ENCODE peak calls at places on chromosomes 1 and 21, in seven cellular contexts. V is psoas muscle, K is fibroblast of lung, B is RWPE1, C is MM.1S, N is right atrium auricular region, L is colonic mucosa. H is an unnamed sample.

GRCh38 chr1:196148367-196148970 is 459.8 kb downstream of the KCNT2 start:
- DNase-seq in V (no peak), K (peak; percentile 15), B (peak; percentile 32), C (peak; percentile 46), N (no peak), L (no peak), H (peak; percentile 4)

GRCh38 chr1:23559985-23560755 is 869 bp upstream of the ID3 start:
- DNase-seq in V (no peak), K (peak; percentile 40), B (no peak), C (no peak), N (no peak), L (no peak), H (no peak)

GRCh38 chr1:74570797-74571492 is 58.5 kb upstream of the LRRC53 start:
- DNase-seq in V (no peak), K (no peak), B (no peak), C (no peak), N (no peak), L (no peak), H (no peak)

GRCh38 chr1:205453466-205453865 is 2.4 kb downstream of the BLACAT1 start:
- DNase-seq in V (no peak), K (no peak), B (no peak), C (no peak), N (no peak), L (no peak), H (no peak)

GRCh38 chr1:230285351-230285750 is 140.8 kb downstream of the PGBD5 start:
- DNase-seq in V (no peak), K (no peak), B (no peak), C (no peak), N (no peak), L (no peak), H (no peak)

GRCh38 chr1:179785025-179785424 is 41.9 kb downstream of the FAM163A start:
- DNase-seq in V (no peak), K (peak; percentile 64), B (no peak), C (no peak), N (no peak), L (no peak), H (no peak)

GRCh38 chr1:208510192-208510952 is 266.2 kb upstream of the PLXNA2 start:
- DNase-seq in V (no peak), K (peak; percentile 59), B (peak; percentile 63), C (no peak), N (no peak), L (no peak), H (peak; percentile 23)

GRCh38 chr21:43925096-43925481 is 60.1 kb downstream of the AGPAT3 start:
- DNase-seq in V (no peak), K (no peak), B (no peak), C (no peak), N (no peak), L (peak; percentile 79), H (no peak)

GRCh38 chr1:229230893-229231753 is 39.8 kb upstream of the RAB4A start:
- DNase-seq in V (no peak), K (peak; percentile 36), B (peak; percentile 62), C (no peak), N (no peak), L (no peak), H (no peak)

GRCh38 chr1:87156124-87156523 is 172.6 kb upstream of the LMO4 start:
- DNase-seq in V (no peak), K (no peak), B (no peak), C (no peak), N (no peak), L (no peak), H (no peak)

GRCh38 chr1:228448372-228448771 is 31.7 kb upstream of the TRIM17 start:
- DNase-seq in V (no peak), K (no peak), B (no peak), C (no peak), N (no peak), L (no peak), H (no peak)

GRCh38 chr1:224333309-224333926 is 3.4 kb upstream of the NVL start:
- DNase-seq in V (no peak), K (peak; percentile 46), B (peak; percentile 46), C (peak; percentile 81), N (no peak), L (peak; percentile 51), H (no peak)

GRCh38 chr1:192954705-192955265 is 104.4 kb downstream of the UCHL5 start:
- DNase-seq in V (no peak), K (no peak), B (no peak), C (no peak), N (no peak), L (no peak), H (no peak)
- TF ChIP-seq CTCF in V (no peak), K (no peak), B (no peak), C (no peak), N (no peak), L (no peak), H (no peak)

GRCh38 chr1:182688436-182688835 is 4.0 kb upstream of the RGS8 start:
- DNase-seq in V (no peak), K (no peak), B (no peak), C (no peak), N (no peak), L (no peak), H (no peak)
- TF ChIP-seq CTCF in V (no peak), K (no peak), B (no peak), C (no peak), N (no peak), L (no peak), H (no peak)

GRCh38 chr1:58816747-58817221 is 32.9 kb upstream of the JUN start:
- DNase-seq in V (no peak), K (peak; percentile 36), B (no peak), C (no peak), N (no peak), L (no peak), H (no peak)

GRCh38 chr1:58815069-58815679 is 31.3 kb upstream of the JUN start:
- DNase-seq in V (peak; percentile 86), K (peak; percentile 100), B (peak; percentile 72), C (peak; percentile 76), N (peak; percentile 90), L (peak; percentile 89), H (peak; percentile 90)

GRCh38 chr1:58815680-58816071 is 31.8 kb upstream of the JUN start:
- DNase-seq in V (no peak), K (no peak), B (peak; percentile 44), C (no peak), N (no peak), L (peak; percentile 83), H (no peak)

GRCh38 chr1:58814251-58815068 is 30.6 kb upstream of the JUN start:
- DNase-seq in V (peak; percentile 68), K (peak; percentile 75), B (peak; percentile 64), C (no peak), N (no peak), L (peak; percentile 84), H (no peak)

GRCh38 chr1:58816072-58816746 is 32.4 kb upstream of the JUN start:
- DNase-seq in V (peak; percentile 93), K (peak; percentile 91), B (peak; percentile 94), C (peak; percentile 90), N (peak; percentile 89), L (peak; percentile 93), H (peak; percentile 75)
- TF ChIP-seq CTCF in V (no peak), K (no peak), B (no peak), C (peak; percentile 20), N (peak; percentile 40), L (no peak), H (peak; percentile 12)

GRCh38 chr1:66788231-66788939 is 12.7 kb downstream of the INSL5 start:
- DNase-seq in V (no peak), K (no peak), B (peak; percentile 69), C (peak; percentile 53), N (no peak), L (no peak), H (no peak)
- TF ChIP-seq CTCF in V (no peak), K (no peak), B (no peak), C (no peak), N (no peak), L (no peak), H (no peak)

DNA sequence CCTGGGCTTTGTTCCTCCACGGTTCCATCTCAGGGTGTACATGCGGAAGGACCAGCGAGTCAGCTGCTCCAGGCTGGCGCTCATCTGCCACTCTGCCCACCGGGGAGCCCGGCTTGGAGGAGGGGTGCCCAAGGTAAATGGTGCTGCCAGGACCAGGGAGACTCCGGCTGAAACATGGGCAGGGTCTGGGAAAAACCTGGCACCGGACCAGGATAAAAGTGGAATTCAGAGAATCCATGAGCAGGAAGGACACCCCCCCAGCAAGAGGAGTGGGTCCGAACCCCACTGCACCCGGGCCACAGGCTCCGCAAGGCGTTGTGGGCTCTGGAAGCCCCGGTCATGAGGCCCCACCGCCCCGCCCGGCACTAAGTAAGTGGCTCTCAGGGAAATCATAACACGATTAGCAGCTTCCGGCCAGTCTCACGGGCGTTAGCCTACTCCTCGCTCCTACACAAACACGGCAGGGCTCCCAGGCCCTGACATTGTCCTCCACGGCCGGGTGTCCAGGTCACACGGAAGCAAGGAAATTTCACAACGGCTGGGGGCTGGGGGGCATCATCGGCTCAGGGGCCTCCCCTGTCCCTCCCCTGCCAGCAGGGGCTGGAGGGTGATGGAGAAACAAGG is 21.1 kb downstream of the MEGF6 start:
- DNase-seq in V (no peak), K (no peak), B (no peak), C (no peak), N (no peak), L (no peak), H (no peak)
- TF ChIP-seq CTCF in V (no peak), K (no peak), B (no peak), C (no peak), N (no peak), L (no peak), H (no peak)

DNA sequence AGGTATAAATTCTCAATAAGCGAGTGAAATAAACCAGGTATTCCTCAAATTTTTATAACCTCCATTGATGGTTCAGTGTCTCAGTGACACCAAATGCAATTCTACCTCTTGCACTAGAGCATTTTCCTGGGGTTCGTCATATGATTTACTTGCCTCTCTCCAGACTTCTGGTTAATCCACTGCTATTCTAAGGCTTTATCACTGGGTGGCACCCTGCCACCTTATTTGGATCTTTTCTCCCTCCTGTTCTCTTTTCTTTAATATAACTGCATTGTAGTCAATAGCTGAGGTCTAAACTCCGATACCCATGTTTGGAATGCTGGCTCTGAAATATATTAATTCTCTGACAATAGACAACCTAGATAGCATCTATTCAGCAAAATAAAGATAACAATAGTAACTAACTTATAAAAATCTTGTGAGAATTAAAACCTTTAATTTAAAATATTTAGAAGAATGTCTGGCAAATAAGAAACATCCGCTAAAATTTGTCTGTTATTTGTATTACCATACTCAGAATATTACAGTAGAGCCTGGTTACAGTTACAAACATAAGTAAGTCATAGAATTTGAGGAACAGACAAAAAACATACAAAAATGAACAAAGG is 436.4 kb downstream of the PLA2G4A start:
- DNase-seq in V (no peak), K (peak; percentile 65), B (peak; percentile 58), C (peak; percentile 61), N (no peak), L (no peak), H (no peak)
- TF ChIP-seq CTCF in V (no peak), K (peak; percentile 56), B (peak; percentile 71), C (peak; percentile 80), N (peak; percentile 21), L (no peak), H (no peak)

GRCh38 chr1:44799770-44800584 is at the start of gene PLK3:
- DNase-seq in V (peak; percentile 96), K (peak; percentile 96), B (peak; percentile 93), C (peak; percentile 97), N (peak; percentile 98), L (peak; percentile 99), H (peak; percentile 97)
- TF ChIP-seq CTCF in V (peak; percentile 89), K (peak; percentile 86), B (peak; percentile 96), C (peak; percentile 87), N (peak; percentile 97), L (peak; percentile 90), H (peak; percentile 93)